ENCODE peak calls at places on chromosomes 1 and 21, in four cellular contexts. E is gastrocnemius medialis; Q is CD4-positive, alpha-beta T cell; J is left lung. I is an unnamed sample.

GRCh38 chr1:38221006-38221649 is 174.5 kb upstream of the POU3F1 start:
- DNase-seq in E (no peak), Q (no peak), J (no peak), I (peak)

GRCh38 chr1:54263601-54264226 is 63.7 kb downstream of the MRPL37 start:
- DNase-seq in E (no peak), Q (no peak), J (no peak), I (no peak)

GRCh38 chr1:108016451-108016920 is 51.5 kb upstream of the VAV3 start:
- DNase-seq in E (no peak), Q (no peak), J (no peak), I (no peak)

GRCh38 chr1:180530501-180530900 is 28.1 kb upstream of the ACBD6 start:
- DNase-seq in E (no peak), Q (no peak), J (no peak), I (peak)

GRCh38 chr1:181784039-181784683 is 277.4 kb downstream of the ZNF648 start:
- DNase-seq in E (no peak), Q (no peak), J (no peak), I (no peak)

GRCh38 chr1:153349363-153350340 is 1.0 kb upstream of the PGLYRP4 start:
- DNase-seq in E (no peak), Q (no peak), J (no peak), I (no peak)

GRCh38 chr1:171221665-171222591 is 26.4 kb upstream of the FMO1 start:
- DNase-seq in E (no peak), Q (no peak), J (no peak), I (no peak)

GRCh38 chr1:27360159-27361043 is 6.4 kb downstream of the MAP3K6 start:
- DNase-seq in E (no peak), Q (no peak), J (peak), I (no peak)

GRCh38 chr1:94245747-94246438 is 8.5 kb upstream of the ARHGAP29 start:
- DNase-seq in E (no peak), Q (no peak), J (no peak), I (no peak)

GRCh38 chr1:200130552-200130951 is 103.0 kb downstream of the NR5A2 start:
- DNase-seq in E (no peak), Q (no peak), J (no peak), I (no peak)

GRCh38 chr1:2156866-2157265 is 37.7 kb downstream of the FAAP20 start:
- DNase-seq in E (no peak), Q (no peak), J (peak), I (no peak)

GRCh38 chr1:161706483-161707347 is at the start of gene FCRLA:
- DNase-seq in E (no peak), Q (no peak), J (no peak), I (peak)

GRCh38 chr1:14310491-14310890 is 288.0 kb upstream of the KAZN start:
- DNase-seq in E (no peak), Q (no peak), J (no peak), I (no peak)

GRCh38 chr1:51955797-51956527 is 34.5 kb downstream of the RAB3B start:
- DNase-seq in E (no peak), Q (no peak), J (no peak), I (no peak)

GRCh38 chr1:220991959-220992704 is 112.9 kb downstream of the HLX start:
- DNase-seq in E (no peak), Q (no peak), J (no peak), I (no peak)

GRCh38 chr21:44845418-44846200 is 27.7 kb upstream of the SUMO3 start:
- DNase-seq in E (no peak), Q (no peak), J (peak), I (no peak)

GRCh38 chr21:44874497-44875331 is 1.2 kb upstream of the PTTG1IP start:
- DNase-seq in E (no peak), Q (no peak), J (peak), I (no peak)

GRCh38 chr21:14862794-14863720 is 201.7 kb downstream of the NRIP1 start:
- DNase-seq in E (no peak), Q (no peak), J (no peak), I (no peak)

GRCh38 chr1:173257805-173258204 is 50.7 kb upstream of the TNFSF4 start:
- DNase-seq in E (no peak), Q (no peak), J (no peak), I (no peak)
- H3K27ac ChIP-seq in E (no peak), Q (no peak), J (no peak), I (no peak)

GRCh38 chr1:234672349-234673135 is 62.6 kb upstream of the IRF2BP2 start:
- DNase-seq in E (no peak), Q (no peak), J (no peak), I (no peak)
- TF ChIP-seq CTCF in E (no peak), Q (no peak), J (no peak), I (no peak)

GRCh38 chr1:12717301-12717838 is 1.5 kb downstream of the AADACL3 start:
- DNase-seq in E (no peak), Q (no peak), J (no peak), I (no peak)

GRCh38 chr1:12715896-12716437 is at the start of gene AADACL3:
- DNase-seq in E (no peak), Q (no peak), J (no peak), I (no peak)

GRCh38 chr1:12712091-12712490 is 3.8 kb upstream of the AADACL3 start:
- DNase-seq in E (no peak), Q (no peak), J (no peak), I (no peak)

GRCh38 chr1:12712929-12713328 is 3.0 kb upstream of the AADACL3 start:
- DNase-seq in E (no peak), Q (no peak), J (no peak), I (no peak)

GRCh38 chr1:12714710-12715500 is 1.0 kb upstream of the AADACL3 start:
- DNase-seq in E (no peak), Q (no peak), J (no peak), I (no peak)
- H3K27ac ChIP-seq in E (no peak), Q (no peak), J (peak), I (no peak)

GRCh38 chr1:214808845-214809460 is 206.0 kb downstream of the CENPF start:
- DNase-seq in E (no peak), Q (no peak), J (no peak), I (no peak)
- TF ChIP-seq CTCF in E (no peak), Q (no peak), J (no peak), I (peak)